ENCODE peak calls at places on chromosomes 16 and 17, in six cellular contexts. N, V, O, M, S and Y are unnamed samples. For H3K27me3, the result is how much of the 10 kb centered on the place peaks cover.

GRCh38 chr16:80027007-80027965 is 426.7 kb upstream of the MAF start:
- DNase-seq in O (peak), V (peak), M (peak), S (peak), N (peak), Y (peak)

GRCh38 chr16:54847207-54847606 is 83.5 kb upstream of the IRX5 start:
- DNase-seq in M (peak), V (no peak), N (no peak), S (no peak), O (no peak), Y (no peak)

GRCh38 chr16:24753437-24753836 is 24.0 kb downstream of the TNRC6A start:
- DNase-seq in O (no peak), V (no peak), N (peak), S (no peak), M (no peak), Y (no peak)

GRCh38 chr16:9409753-9410493 is 318.5 kb downstream of the HAPSTR1 start:
- DNase-seq in N (no peak), O (no peak), V (no peak), S (no peak), M (no peak), Y (no peak)

GRCh38 chr16:28974007-28974436 is 556 bp upstream of the SPNS1 start:
- DNase-seq in S (no peak), N (peak), O (peak), V (no peak), M (peak), Y (peak)

GRCh38 chr17:75338335-75338734 is 49.1 kb upstream of the SLC25A19 start:
- DNase-seq in O (peak), V (peak), M (no peak), S (no peak), N (no peak), Y (no peak)

GRCh38 chr17:9434502-9435113 is 141.0 kb downstream of the STX8 start:
- DNase-seq in S (no peak), N (no peak), O (no peak), M (no peak), V (no peak), Y (no peak)

GRCh38 chr17:58755269-58755576 is 431 bp upstream of the PPM1E start:
- DNase-seq in S (no peak), V (no peak), N (no peak), M (peak), O (no peak), Y (no peak)

GRCh38 chr17:39751016-39751543 is 13.3 kb downstream of the GRB7 start:
- DNase-seq in V (no peak), S (no peak), O (no peak), M (no peak), N (no peak), Y (no peak)

GRCh38 chr16:87806608-87807546 is 41.1 kb upstream of the KLHDC4 start:
- DNase-seq in M (peak), O (peak), V (peak), S (no peak), N (peak), Y (peak)

DNA sequence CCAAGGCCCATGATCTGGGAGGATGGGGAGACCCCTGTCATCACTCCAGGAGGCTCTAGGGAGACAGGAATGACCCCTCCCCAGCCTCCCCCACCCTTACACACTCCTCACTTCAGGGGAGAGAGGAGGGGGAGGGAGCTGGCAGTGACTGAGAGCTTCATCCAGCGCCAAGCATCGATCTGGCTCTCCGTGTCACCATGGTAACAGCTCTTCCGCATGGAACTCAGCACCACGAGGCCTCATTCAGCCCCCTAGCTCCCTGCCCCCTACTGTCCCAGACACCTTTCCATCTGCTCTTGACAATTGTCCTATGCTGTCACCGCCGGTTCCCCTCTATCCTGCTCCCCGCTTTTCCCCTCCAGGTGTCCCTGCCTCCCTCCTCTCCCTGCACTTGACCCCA is 35.5 kb downstream of the GP2 start:
- DNase-seq in V (no peak), S (no peak), O (no peak), M (no peak), N (no peak), Y (no peak)
- H3K27me3 ChIP-seq in V (under half), S (under half), O (under half), M (half or more), N (under half), Y (under half)

DNA sequence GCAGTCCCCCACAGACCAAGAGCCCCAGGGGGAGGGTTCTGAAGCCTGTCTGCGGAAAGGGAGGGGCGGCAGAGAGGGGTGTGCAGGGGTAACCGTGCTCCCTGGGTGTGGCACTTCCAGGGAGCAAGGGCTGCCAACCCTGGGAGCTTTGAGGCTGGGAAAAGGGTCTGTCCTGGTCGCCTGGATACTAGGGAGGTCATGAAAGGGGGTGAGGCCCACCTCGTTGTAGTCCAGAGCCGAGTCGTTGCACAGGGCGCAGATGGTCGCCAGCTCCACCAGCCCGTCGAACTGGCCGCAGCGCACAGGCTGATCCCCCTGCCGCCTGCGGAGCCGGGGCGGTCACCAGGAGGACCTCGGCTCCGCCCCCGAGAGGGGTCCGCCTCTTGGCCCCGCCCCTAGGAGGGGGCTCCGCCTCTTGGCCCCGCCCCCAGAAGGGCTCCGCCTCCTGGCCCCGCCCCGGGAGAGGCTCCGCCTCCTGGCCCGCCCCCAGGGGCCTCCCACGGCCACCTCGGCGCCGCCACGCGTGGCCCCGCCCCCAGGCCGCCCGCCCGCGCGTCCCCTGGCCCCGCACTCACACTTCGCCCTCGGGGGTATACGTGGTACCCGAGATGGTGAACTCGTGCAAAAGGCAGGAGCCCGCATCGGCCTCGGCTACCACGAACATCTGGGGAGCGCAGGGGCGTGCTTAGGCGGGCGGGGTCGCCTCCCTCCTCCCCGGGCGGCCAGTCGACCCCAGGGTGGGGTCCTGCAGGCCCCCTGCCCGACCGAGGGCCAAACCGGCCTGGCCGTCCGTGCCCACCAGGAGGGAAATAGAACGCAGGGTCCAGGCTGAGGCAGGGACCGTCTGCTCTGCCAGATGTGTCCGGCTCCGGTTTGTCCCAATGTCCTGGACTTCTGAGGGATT is 19.5 kb downstream of the ATP2A3 start:
- DNase-seq in V (no peak), M (no peak), S (no peak), N (peak), O (no peak), Y (peak)
- H3K4me3 ChIP-seq in V (no peak), M (no peak), S (peak), N (peak), O (peak), Y (peak)

DNA sequence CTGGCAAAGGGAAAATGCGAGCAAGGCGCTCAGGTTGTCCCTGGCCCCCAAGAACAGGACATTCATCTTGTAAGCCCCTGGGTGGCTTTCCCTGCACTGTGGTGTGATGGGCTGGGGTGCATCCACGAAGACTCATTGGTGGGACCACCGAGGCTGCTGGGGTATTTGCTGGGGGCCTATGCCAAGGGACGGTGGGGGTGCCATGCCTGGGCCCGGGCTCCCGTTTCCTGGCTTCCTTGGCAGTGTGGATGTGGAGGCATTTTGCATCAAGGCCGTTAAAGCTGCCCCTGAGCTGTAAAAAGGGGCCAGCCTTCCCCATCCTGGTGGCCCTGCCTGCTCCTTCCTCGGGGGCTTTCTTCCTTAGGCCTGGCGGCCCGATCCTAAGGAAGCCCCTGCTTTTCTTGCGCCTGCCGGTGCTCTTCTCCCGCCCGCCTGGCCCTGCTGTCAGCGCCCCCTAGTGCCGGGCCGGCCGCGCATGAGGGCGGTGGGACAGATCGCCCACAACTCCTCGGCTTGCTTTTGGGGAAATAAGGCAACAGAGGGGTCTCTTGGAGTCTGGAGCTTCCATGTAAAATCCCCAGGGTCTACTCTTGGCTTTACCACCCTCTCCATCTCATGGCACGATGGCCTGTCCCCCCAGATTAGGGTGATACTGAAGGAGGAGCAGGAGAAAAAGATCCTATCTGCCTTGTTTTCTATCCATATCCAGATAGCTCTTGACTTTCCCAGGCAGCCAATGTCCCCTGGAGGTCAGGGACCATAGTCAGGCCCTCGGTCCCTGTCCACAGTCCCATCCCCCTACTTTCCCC is 9.8 kb upstream of the TBX2 start:
- DNase-seq in N (peak), V (no peak), S (no peak), M (no peak), O (no peak), Y (no peak)
- H3K27me3 ChIP-seq in N (under half), V (under half), S (under half), M (under half), O (under half), Y (under half)

GRCh38 chr17:28113269-28113668 is 70.8 kb downstream of the NLK start:
- DNase-seq in O (no peak), S (no peak), N (no peak), M (no peak), V (no peak), Y (no peak)
- H3K4me3 ChIP-seq in O (no peak), S (no peak), N (no peak), M (no peak), V (no peak), Y (no peak)

GRCh38 chr16:2473999-2474876 is 689 bp upstream of the TBC1D24 start:
- DNase-seq in O (no peak), S (no peak), N (peak), V (peak), M (no peak), Y (no peak)
- H3K27me3 ChIP-seq in O (under half), S (under half), N (under half), V (under half), M (under half), Y (under half)